ENCODE peak calls at places on chromosomes 12 and 14, in eight cellular contexts. S is SK-N-SH, N is K562, J is GM12878, E is GM23338, Q is HCT116, P is HepG2, U is HL-60. V is an unnamed sample.

GRCh38 chr12:34287986-34288962 is 266.0 kb downstream of the ALG10 start:
- DNase-seq in S (no peak), N (no peak), J (no peak), E (no peak), Q (no peak), P (no peak), U (no peak), V (no peak)

GRCh38 chr14:62694075-62694474 is 351.2 kb downstream of the KCNH5 start:
- DNase-seq in S (no peak), N (no peak), J (no peak), E (no peak), Q (no peak), P (no peak), U (no peak), V (no peak)

GRCh38 chr12:69821032-69821431 is 4.0 kb upstream of the MYRFL start:
- DNase-seq in S (no peak), N (no peak), J (no peak), E (no peak), Q (no peak), P (no peak), U (no peak), V (no peak)

GRCh38 chr12:124191024-124191359 is 103.9 kb upstream of the RFLNA start:
- DNase-seq in S (peak; percentile 40), N (peak; percentile 61), J (no peak), E (peak; percentile 54), Q (peak; percentile 26), P (no peak), U (no peak), V (no peak)

GRCh38 chr14:50008562-50009355 is 107.6 kb downstream of the VCPKMT start:
- DNase-seq in S (no peak), N (no peak), J (no peak), E (no peak), Q (no peak), P (no peak), U (no peak), V (no peak)

GRCh38 chr12:67810166-67810565 is 161.6 kb downstream of the DYRK2 start:
- DNase-seq in S (no peak), N (no peak), J (no peak), E (no peak), Q (no peak), P (no peak), U (no peak), V (no peak)

GRCh38 chr12:89346741-89347324 is 5.5 kb downstream of the DUSP6 start:
- DNase-seq in S (no peak), N (no peak), J (no peak), E (peak; percentile 68), Q (peak; percentile 45), P (peak; percentile 42), U (no peak), V (no peak)

GRCh38 chr14:77037886-77038511 is 9.5 kb upstream of the IRF2BPL start:
- DNase-seq in S (no peak), N (no peak), J (no peak), E (peak; percentile 43), Q (no peak), P (no peak), U (no peak), V (no peak)

GRCh38 chr12:62736596-62736995 is 198.4 kb downstream of the PPM1H start:
- DNase-seq in S (no peak), N (no peak), J (no peak), E (no peak), Q (no peak), P (no peak), U (no peak), V (no peak)

GRCh38 chr12:57619434-57620244 is 8.4 kb downstream of the ARHGEF25 start:
- DNase-seq in S (no peak), N (no peak), J (no peak), E (peak; percentile 66), Q (no peak), P (no peak), U (no peak), V (no peak)

GRCh38 chr14:34665785-34666425 is 36.0 kb upstream of the SNX6 start:
- DNase-seq in S (no peak), N (peak; percentile 20), J (no peak), E (no peak), Q (no peak), P (no peak), U (no peak), V (no peak)

GRCh38 chr12:26473291-26473690 is 277.9 kb downstream of the SSPN start:
- DNase-seq in S (no peak), N (no peak), J (peak; percentile 84), E (no peak), Q (no peak), P (no peak), U (peak; percentile 30), V (no peak)

GRCh38 chr12:89992668-89993401 is 284.2 kb upstream of the ATP2B1 start:
- DNase-seq in S (no peak), N (no peak), J (no peak), E (no peak), Q (no peak), P (no peak), U (no peak), V (no peak)

GRCh38 chr12:51450816-51451215 is 26.2 kb downstream of the SLC4A8 start:
- DNase-seq in S (no peak), N (no peak), J (no peak), E (peak; percentile 15), Q (no peak), P (no peak), U (no peak), V (no peak)

GRCh38 chr14:70188608-70189540 is at the start of gene SLC8A3:
- DNase-seq in S (peak; percentile 85), N (no peak), J (no peak), E (peak; percentile 69), Q (no peak), P (no peak), U (no peak), V (no peak)

GRCh38 chr12:48422060-48422459 is 50.3 kb upstream of the ANP32D start:
- DNase-seq in S (no peak), N (no peak), J (no peak), E (no peak), Q (no peak), P (no peak), U (no peak), V (no peak)

GRCh38 chr12:47190271-47190750 is 110.6 kb upstream of the AMIGO2 start:
- DNase-seq in S (no peak), N (no peak), J (no peak), E (no peak), Q (no peak), P (no peak), U (no peak), V (no peak)

GRCh38 chr12:23084236-23084995 is 459.4 kb downstream of the ETNK1 start:
- DNase-seq in S (peak; percentile 63), N (peak; percentile 49), J (no peak), E (no peak), Q (no peak), P (peak; percentile 6), U (no peak), V (no peak)

GRCh38 chr14:95305145-95305544 is 14.6 kb downstream of the CLMN start:
- DNase-seq in S (no peak), N (no peak), J (no peak), E (no peak), Q (no peak), P (no peak), U (no peak), V (no peak)
- TF ChIP-seq REST in S (no peak), N (no peak), J (no peak), E (no peak), Q (no peak), P (no peak), U (no peak), V (no peak)

GRCh38 chr12:93741741-93742085 is 64.5 kb downstream of the CRADD start:
- DNase-seq in S (peak; percentile 51), N (no peak), J (no peak), E (peak; percentile 97), Q (no peak), P (peak; percentile 4), U (no peak), V (no peak)

GRCh38 chr12:93742086-93742934 is 65.1 kb downstream of the CRADD start:
- DNase-seq in S (peak; percentile 93), N (peak; percentile 96), J (no peak), E (peak; percentile 70), Q (peak; percentile 29), P (peak; percentile 55), U (no peak), V (peak; percentile 38)

GRCh38 chr12:93738199-93739058 is 61.3 kb downstream of the CRADD start:
- DNase-seq in S (no peak), N (no peak), J (no peak), E (no peak), Q (no peak), P (no peak), U (no peak), V (no peak)

GRCh38 chr12:93743229-93743998 is 66.2 kb downstream of the CRADD start:
- DNase-seq in S (no peak), N (peak; percentile 68), J (no peak), E (peak; percentile 4), Q (no peak), P (no peak), U (no peak), V (no peak)

DNA sequence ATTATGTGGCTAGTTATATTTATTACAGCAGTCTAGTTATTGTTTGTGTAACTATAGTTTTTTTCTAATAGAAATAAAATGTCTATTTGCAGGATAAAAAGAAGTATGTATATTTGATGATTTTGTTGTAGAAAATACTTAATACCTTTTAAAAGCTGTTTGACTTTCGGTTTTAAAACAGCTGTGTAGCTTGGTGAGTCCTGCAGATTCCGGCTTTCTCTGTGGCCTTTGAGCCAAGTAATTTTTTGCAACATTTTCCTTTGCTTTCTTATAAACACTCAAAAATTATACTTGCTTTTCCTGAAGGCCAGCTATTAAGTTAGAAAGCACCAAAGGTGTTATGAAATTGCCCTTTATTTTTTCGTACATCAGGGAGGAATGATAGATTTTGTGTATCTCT is 63.5 kb downstream of the CRADD start:
- DNase-seq in S (no peak), N (no peak), J (no peak), E (peak; percentile 11), Q (no peak), P (no peak), U (no peak), V (no peak)
- H3K4me3 ChIP-seq in S (no peak overlapping the region), N (peak overlapping the region; percentile 44), J (no peak overlapping the region), E (peak overlapping the region; percentile 59), Q (no peak overlapping the region), P (no peak overlapping the region), U (no peak overlapping the region), V (peak overlapping the region; percentile 23)

DNA sequence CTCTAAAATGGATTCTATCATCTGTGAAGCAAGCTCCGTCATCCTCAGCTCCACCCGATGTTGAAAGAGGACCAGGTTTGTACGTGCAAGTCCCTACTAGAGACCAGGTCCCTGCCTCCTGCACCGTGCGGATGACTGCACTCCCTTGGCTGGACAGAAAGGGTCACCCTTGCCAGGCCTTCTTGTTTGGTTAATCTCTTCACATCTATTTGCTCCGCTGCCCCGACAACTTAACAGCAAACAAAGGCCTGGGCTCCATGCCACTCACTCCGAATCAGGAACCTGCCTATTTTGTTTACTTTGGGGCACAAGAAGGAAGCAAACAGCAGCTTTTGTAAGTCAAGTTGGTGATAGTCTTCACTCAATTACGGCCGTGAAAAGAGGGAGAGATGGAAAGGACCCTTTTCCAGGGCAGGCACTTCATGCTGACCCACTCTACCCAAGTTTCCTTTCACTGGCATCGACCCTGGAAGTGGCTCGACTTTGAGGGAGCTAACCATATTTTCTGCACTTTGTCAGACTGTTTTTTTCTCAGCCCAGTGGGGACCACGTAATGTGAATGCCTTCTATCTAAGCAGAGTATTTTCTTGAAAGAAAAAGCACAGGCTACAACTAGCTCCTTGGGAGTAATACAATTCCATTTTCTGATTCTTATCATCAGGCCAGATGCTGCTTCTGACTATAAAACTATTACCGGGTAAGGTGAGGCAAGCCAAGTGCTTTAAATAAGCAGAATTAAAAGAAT is 202.6 kb downstream of the FOXN3 start:
- DNase-seq in S (peak; percentile 36), N (no peak), J (no peak), E (peak; percentile 14), Q (no peak), P (peak; percentile 86), U (no peak), V (no peak)
- TF ChIP-seq POLR2AphosphoS5 in S (no peak), N (no peak), J (no peak), E (no peak), Q (no peak), P (no peak), U (no peak), V (no peak)

GRCh38 chr12:109461846-109462766 is 15.0 kb downstream of the KCTD10 start:
- DNase-seq in S (peak; percentile 78), N (peak; percentile 32), J (no peak), E (no peak), Q (no peak), P (peak; percentile 43), U (no peak), V (no peak)
- TF ChIP-seq REST in S (peak; percentile 26), N (no peak), J (no peak), E (no peak), Q (no peak), P (no peak), U (no peak), V (no peak)